ENCODE peak calls at places on chromosome 6, in ten cellular contexts. N is NCI-H1436 treated with DMSO at 0.1 percent for 48 hours; K is T-helper 17 cell; H is effector memory CD8-positive, alpha-beta T cell; Y is sciatic nerve; D is T1000; O is Calu3; G is hypothalamus; U is GM20000; V is nucleus accumbens. S is an unnamed sample.

GRCh38 chr6:129510930-129511329 is 199.0 kb downstream of the ARHGAP18 start:
- DNase-seq in G (no peak), O (no peak), U (no peak), H (no peak), V (no peak), N (no peak), D (no peak), K (no peak), Y (no peak), S (no peak)

GRCh38 chr6:94196891-94197290 is 777.5 kb upstream of the EPHA7 start:
- DNase-seq in O (no peak), Y (no peak), G (no peak), N (no peak), U (no peak), D (no peak), K (no peak), H (no peak), V (no peak), S (no peak)

GRCh38 chr6:12958052-12958706 is 241.6 kb downstream of the PHACTR1 start:
- DNase-seq in G (no peak), H (no peak), D (no peak), O (no peak), Y (no peak), K (no peak), N (no peak), V (no peak), U (no peak), S (no peak)

GRCh38 chr6:31651602-31652191 is 764 bp downstream of the BAG6 start:
- DNase-seq in K (no peak), G (no peak), U (peak), N (no peak), O (peak), V (no peak), D (peak), Y (no peak), H (no peak), S (no peak)

GRCh38 chr6:169337881-169338445 is 84.3 kb upstream of the THBS2 start:
- DNase-seq in N (no peak), K (no peak), G (no peak), V (no peak), H (no peak), Y (no peak), D (no peak), U (no peak), O (no peak), S (no peak)

GRCh38 chr6:136289327-136289578 is 393 bp downstream of the BCLAF1 start:
- DNase-seq in Y (peak), V (peak), K (peak), G (peak), N (peak), H (peak), O (peak), D (peak), U (peak), S (peak)

GRCh38 chr6:113855500-113856010 is 1.6 kb upstream of the MARCKS start:
- DNase-seq in K (no peak), N (no peak), Y (peak), D (no peak), G (peak), O (peak), H (no peak), U (peak), V (peak), S (no peak)

GRCh38 chr6:39362487-39362865 is 40.0 kb upstream of the KCNK16 start:
- DNase-seq in N (no peak), D (no peak), G (no peak), K (no peak), H (no peak), Y (no peak), V (no peak), O (peak), U (no peak), S (no peak)

GRCh38 chr6:7086488-7086887 is 21.3 kb upstream of the RREB1 start:
- DNase-seq in G (no peak), D (no peak), N (no peak), H (peak), O (no peak), V (no peak), U (peak), Y (peak), K (no peak), S (no peak)

GRCh38 chr6:69907981-69908498 is 41.7 kb downstream of the COL19A1 start:
- DNase-seq in D (no peak), G (no peak), H (no peak), V (no peak), Y (no peak), U (no peak), K (no peak), N (no peak), O (no peak), S (no peak)

GRCh38 chr6:148016013-148016412 is 326.6 kb upstream of the SASH1 start:
- DNase-seq in G (no peak), D (no peak), U (no peak), V (no peak), Y (no peak), N (no peak), K (no peak), O (no peak), H (no peak), S (no peak)

GRCh38 chr6:15630202-15630601 is 32.6 kb downstream of the DTNBP1 start:
- DNase-seq in K (no peak), V (no peak), H (no peak), Y (no peak), U (no peak), G (no peak), D (no peak), O (no peak), N (no peak), S (no peak)

GRCh38 chr6:6723792-6724318 is 135.3 kb downstream of the LY86 start:
- DNase-seq in V (no peak), D (no peak), K (no peak), H (no peak), U (no peak), N (no peak), O (no peak), Y (no peak), G (no peak), S (no peak)

GRCh38 chr6:79040083-79040482 is 38.0 kb downstream of the PHIP start:
- DNase-seq in U (peak), N (no peak), V (no peak), K (no peak), G (no peak), D (no peak), H (no peak), O (no peak), Y (no peak), S (no peak)

GRCh38 chr6:96816182-96816888 is 20.9 kb downstream of the GPR63 start:
- DNase-seq in D (no peak), Y (no peak), V (no peak), N (no peak), G (no peak), U (no peak), O (no peak), H (no peak), K (no peak), S (no peak)

GRCh38 chr6:25004357-25004756 is 68.6 kb upstream of the RIPOR2 start:
- DNase-seq in K (no peak), N (no peak), G (no peak), D (no peak), U (no peak), Y (no peak), V (no peak), O (no peak), H (no peak), S (no peak)

GRCh38 chr6:157637516-157637915 is 185.5 kb upstream of the SNX9 start:
- DNase-seq in D (no peak), O (no peak), H (no peak), U (no peak), G (no peak), V (no peak), N (no peak), Y (no peak), K (no peak), S (no peak)

GRCh38 chr6:165762125-165762524 is 99.1 kb upstream of the PDE10A start:
- DNase-seq in K (no peak), Y (no peak), U (no peak), O (no peak), N (no peak), G (no peak), V (no peak), H (no peak), D (no peak), S (no peak)

GRCh38 chr6:152316024-152316423 is 321.1 kb downstream of the SYNE1 start:
- DNase-seq in K (no peak), U (no peak), N (no peak), H (no peak), V (no peak), O (no peak), Y (no peak), D (no peak), G (no peak), S (no peak)

GRCh38 chr6:13190391-13190790 is 137.9 kb downstream of the TBC1D7 start:
- DNase-seq in Y (no peak), G (no peak), U (no peak), O (no peak), H (no peak), K (no peak), D (no peak), N (no peak), V (no peak), S (no peak)

GRCh38 chr6:42498473-42499128 is 46.9 kb upstream of the TRERF1 start:
- DNase-seq in Y (no peak), H (no peak), N (no peak), U (no peak), K (no peak), G (no peak), V (no peak), O (no peak), D (no peak), S (no peak)

S was measured in substantia nigra.